ENCODE peak calls at places on chromosomes 7 and 10, in seven cellular contexts. X, J, K, S, Q, U and A are unnamed samples.
A peak's percentile ranks its signal among the peaks of the same experiment; 100 is the strongest.

GRCh38 chr7:158302274-158303070 is 285.2 kb downstream of the PTPRN2 start:
- DNase-seq in U (no peak), X (no peak), K (no peak), S (no peak), J (no peak), Q (peak; percentile 36), A (no peak)

GRCh38 chr7:138958026-138958956 is 22.9 kb downstream of the KIAA1549 start:
- DNase-seq in J (no peak), S (no peak), U (no peak), K (peak; percentile 76), Q (no peak), X (peak; percentile 54), A (no peak)

GRCh38 chr7:16670021-16670420 is 24.0 kb downstream of the BZW2 start:
- DNase-seq in U (no peak), S (no peak), J (no peak), K (no peak), Q (no peak), X (no peak), A (no peak)

GRCh38 chr7:118185163-118185860 is 1.3 kb downstream of the LSM8 start:
- DNase-seq in K (no peak), Q (no peak), J (peak; percentile 1), U (no peak), S (no peak), X (no peak), A (no peak)

GRCh38 chr10:86888585-86889381 is 68.6 kb downstream of the MMRN2 start:
- DNase-seq in S (no peak), J (no peak), X (peak; percentile 23), K (peak; percentile 45), U (no peak), Q (no peak), A (no peak)

GRCh38 chr7:116087984-116088383 is 57.4 kb upstream of the TFEC start:
- DNase-seq in K (no peak), S (no peak), U (no peak), X (no peak), J (no peak), Q (no peak), A (no peak)

GRCh38 chr7:158021836-158022235 is 565.8 kb downstream of the PTPRN2 start:
- DNase-seq in J (no peak), K (no peak), U (peak; percentile 39), S (no peak), X (no peak), Q (peak; percentile 32), A (no peak)

GRCh38 chr7:100427762-100428198 is 723 bp downstream of the ZCWPW1 start:
- DNase-seq in U (no peak), S (no peak), X (no peak), Q (no peak), K (no peak), J (no peak), A (no peak)

GRCh38 chr10:49141541-49142332 is 7.9 kb upstream of the FAM170B start:
- DNase-seq in S (no peak), K (no peak), X (no peak), U (no peak), Q (no peak), J (no peak), A (no peak)

GRCh38 chr10:49139000-49139865 is 5.4 kb upstream of the FAM170B start:
- DNase-seq in J (peak; percentile 58), U (no peak), S (no peak), X (no peak), Q (no peak), K (no peak), A (no peak)

GRCh38 chr10:49140306-49141175 is 6.7 kb upstream of the FAM170B start:
- DNase-seq in X (no peak), K (no peak), S (no peak), J (no peak), U (no peak), Q (no peak), A (no peak)

GRCh38 chr10:49138361-49138891 is 4.6 kb upstream of the FAM170B start:
- DNase-seq in K (no peak), S (no peak), J (no peak), Q (no peak), X (no peak), U (no peak), A (no peak)

DNA sequence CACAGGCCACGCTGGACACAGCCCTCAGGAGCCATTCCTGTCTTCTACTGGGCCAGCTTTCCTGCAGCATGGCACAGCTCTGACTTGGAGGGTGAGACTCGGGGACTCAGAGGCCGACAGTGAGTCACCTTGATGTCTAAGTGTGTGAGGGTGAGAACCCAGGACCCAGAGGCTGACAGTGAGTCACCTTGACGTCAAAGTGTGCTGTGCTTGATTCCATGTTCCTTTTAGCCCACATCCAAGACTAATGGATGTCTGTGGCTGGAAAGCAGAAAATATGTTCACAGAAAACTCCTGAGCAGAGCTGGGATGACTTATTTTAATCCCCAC is 6.0 kb upstream of the FAM170B start:
- DNase-seq in K (peak; percentile 76), Q (no peak), S (no peak), X (peak; percentile 76), U (no peak), J (peak; percentile 79), A (no peak)
- H3K27ac ChIP-seq in K (no peak overlapping the region), Q (peak overlapping the region; percentile 37), S (no peak overlapping the region), X (no peak overlapping the region), U (no peak overlapping the region), J (peak overlapping the region; percentile 96), A (peak overlapping the region; percentile 50)

GRCh38 chr10:16887565-16887964 is 70.3 kb upstream of the RSU1 start:
- DNase-seq in S (no peak), U (no peak), J (peak; percentile 26), Q (no peak), X (no peak), K (peak; percentile 25), A (no peak)

GRCh38 chr10:16884485-16884884 is 67.3 kb upstream of the RSU1 start:
- DNase-seq in Q (no peak), J (no peak), K (no peak), X (no peak), S (no peak), U (no peak), A (no peak)

GRCh38 chr10:16891375-16892313 is 74.4 kb upstream of the RSU1 start:
- DNase-seq in X (peak; percentile 63), K (peak; percentile 95), U (peak; percentile 79), Q (peak; percentile 79), J (peak; percentile 18), S (peak; percentile 25), A (peak; percentile 31)

GRCh38 chr10:16890691-16891090 is 73.5 kb upstream of the RSU1 start:
- DNase-seq in X (no peak), U (no peak), J (no peak), S (no peak), Q (no peak), K (no peak), A (no peak)

GRCh38 chr10:16886032-16886431 is 68.8 kb upstream of the RSU1 start:
- DNase-seq in S (no peak), K (no peak), X (no peak), J (no peak), Q (no peak), U (no peak), A (no peak)
- H3K27ac ChIP-seq in S (no peak overlapping the region), K (no peak overlapping the region), X (no peak overlapping the region), J (no peak overlapping the region), Q (no peak overlapping the region), U (no peak overlapping the region), A (no peak overlapping the region)

GRCh38 chr7:26151650-26151952 is 397 bp upstream of the NFE2L3 start:
- DNase-seq in K (no peak), Q (no peak), U (no peak), J (no peak), S (no peak), X (no peak), A (no peak)

GRCh38 chr7:26153823-26154783 is 2.1 kb downstream of the NFE2L3 start:
- DNase-seq in Q (peak; percentile 82), U (no peak), X (no peak), K (no peak), J (no peak), S (no peak), A (peak; percentile 79)

GRCh38 chr7:26151096-26151495 is 902 bp upstream of the NFE2L3 start:
- DNase-seq in J (no peak), Q (no peak), U (no peak), K (no peak), S (no peak), X (no peak), A (no peak)

GRCh38 chr7:26153246-26153822 is 1.3 kb downstream of the NFE2L3 start:
- DNase-seq in Q (peak; percentile 58), X (no peak), J (no peak), K (no peak), S (no peak), U (no peak), A (peak; percentile 48)

GRCh38 chr7:26151953-26152781 is at the start of gene NFE2L3:
- DNase-seq in K (peak; percentile 65), S (peak; percentile 73), J (no peak), U (peak; percentile 75), X (peak; percentile 78), Q (peak; percentile 95), A (peak; percentile 92)
- H3K27ac ChIP-seq in K (peak within 1 kb of the TSS; percentile 29), S (no peak within 1 kb of the TSS), J (no peak within 1 kb of the TSS), U (no peak within 1 kb of the TSS), X (no peak within 1 kb of the TSS), Q (peak within 1 kb of the TSS; percentile 56), A (peak within 1 kb of the TSS; percentile 55)

DNA sequence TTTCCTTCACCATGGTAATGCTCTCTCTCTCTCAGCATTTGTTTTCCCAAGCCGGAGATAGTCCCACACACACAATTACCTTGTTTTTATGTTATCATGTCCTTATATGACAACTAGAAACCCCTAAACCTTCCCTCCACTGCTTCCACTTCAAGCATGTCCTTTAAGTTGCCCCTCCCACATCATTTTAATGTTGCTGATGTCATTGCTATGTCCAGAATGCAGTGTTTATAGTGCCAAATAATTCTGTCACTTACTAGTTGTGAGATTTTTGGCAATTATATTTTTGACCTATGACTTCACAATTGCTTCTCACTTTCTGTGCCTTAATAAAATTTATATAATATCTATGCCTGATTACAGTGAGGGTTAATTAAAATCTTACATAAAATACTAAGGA is 645.9 kb downstream of the XPNPEP1 start:
- DNase-seq in Q (no peak), K (no peak), J (no peak), S (no peak), X (no peak), U (no peak), A (no peak)
- H3K27ac ChIP-seq in Q (no peak overlapping the region), K (no peak overlapping the region), J (no peak overlapping the region), S (no peak overlapping the region), X (no peak overlapping the region), U (no peak overlapping the region), A (no peak overlapping the region)

GRCh38 chr7:1571261-1571650 is 1.4 kb upstream of the PSMG3 start:
- DNase-seq in U (no peak), J (no peak), Q (no peak), S (no peak), K (no peak), X (peak; percentile 48), A (no peak)
- H3K27ac ChIP-seq in U (peak overlapping the region; percentile 94), J (peak overlapping the region; percentile 70), Q (peak overlapping the region; percentile 97), S (peak overlapping the region; percentile 14), K (peak overlapping the region; percentile 67), X (peak overlapping the region; percentile 96), A (peak overlapping the region; percentile 96)

GRCh38 chr10:49089152-49089788 is 26.1 kb downstream of the VSTM4 start:
- DNase-seq in U (no peak), S (no peak), K (no peak), Q (no peak), X (no peak), J (no peak), A (no peak)
- H3K27ac ChIP-seq in U (peak overlapping the region; percentile 32), S (no peak overlapping the region), K (no peak overlapping the region), Q (no peak overlapping the region), X (no peak overlapping the region), J (no peak overlapping the region), A (no peak overlapping the region)